ENCODE peak calls at places on chromosomes 1 and 21, in seven cellular contexts. K, E, U, F, I, A and M are unnamed samples.

GRCh38 chr1:207944571-207944970 is 33.6 kb upstream of the CD34 start:
- DNase-seq in K (peak; percentile 88), I (no peak), A (no peak), U (no peak), E (no peak), F (no peak), M (no peak)

GRCh38 chr1:235935506-235936224 is 69.0 kb upstream of the LYST start:
- DNase-seq in I (no peak), U (peak; percentile 40), E (no peak), A (no peak), K (no peak), F (no peak), M (no peak)

GRCh38 chr1:183235503-183235902 is 49.4 kb downstream of the LAMC2 start:
- DNase-seq in K (peak; percentile 70), F (no peak), I (no peak), A (no peak), E (no peak), U (no peak), M (no peak)

GRCh38 chr1:240104662-240105061 is 13.0 kb downstream of the FMN2 start:
- DNase-seq in K (no peak), U (no peak), A (no peak), F (no peak), I (no peak), E (no peak), M (no peak)

GRCh38 chr1:245131026-245131393 is 23.8 kb upstream of the KIF26B start:
- DNase-seq in K (no peak), U (no peak), E (no peak), I (no peak), A (no peak), F (no peak), M (no peak)

GRCh38 chr1:59393211-59394180 is 96.6 kb downstream of the FGGY start:
- DNase-seq in E (no peak), A (no peak), I (peak; percentile 44), F (no peak), U (peak; percentile 82), K (peak; percentile 82), M (no peak)

GRCh38 chr1:154608522-154609294 is 722 bp upstream of the ADAR start:
- DNase-seq in A (peak; percentile 36), E (peak; percentile 38), I (peak; percentile 89), K (peak; percentile 59), F (peak; percentile 79), U (peak; percentile 71), M (peak; percentile 31)

GRCh38 chr1:61085191-61086086 is 3.1 kb downstream of the NFIA start:
- DNase-seq in A (no peak), U (no peak), F (no peak), K (no peak), I (no peak), E (no peak), M (no peak)

GRCh38 chr1:106344494-106344893 is 712.0 kb upstream of the PRMT6 start:
- DNase-seq in I (peak; percentile 17), A (no peak), K (no peak), U (no peak), F (peak; percentile 45), E (no peak), M (no peak)

GRCh38 chr1:36542024-36542961 is 59.6 kb upstream of the CSF3R start:
- DNase-seq in F (peak; percentile 17), E (no peak), I (no peak), K (no peak), A (no peak), U (no peak), M (no peak)

GRCh38 chr21:38243732-38244406 is 12.9 kb upstream of the KCNJ15 start:
- DNase-seq in I (no peak), A (no peak), F (no peak), K (no peak), U (no peak), E (no peak), M (no peak)

GRCh38 chr21:26007911-26008579 is 162.5 kb downstream of the APP start:
- DNase-seq in K (peak; percentile 54), U (peak; percentile 30), E (no peak), F (no peak), A (no peak), I (no peak), M (no peak)

GRCh38 chr1:8706995-8707396 is 110.4 kb downstream of the RERE start:
- DNase-seq in I (peak; percentile 47), K (no peak), F (no peak), E (no peak), U (no peak), A (no peak), M (no peak)

GRCh38 chr21:29441651-29442050 is 142.9 kb downstream of the BACH1 start:
- DNase-seq in U (no peak), F (no peak), A (no peak), K (peak; percentile 42), I (no peak), E (no peak), M (no peak)

GRCh38 chr1:8004803-8005573 is 21.1 kb downstream of the ERRFI1 start:
- DNase-seq in U (peak; percentile 96), I (no peak), E (no peak), A (peak; percentile 26), F (no peak), K (peak; percentile 99), M (no peak)

DNA sequence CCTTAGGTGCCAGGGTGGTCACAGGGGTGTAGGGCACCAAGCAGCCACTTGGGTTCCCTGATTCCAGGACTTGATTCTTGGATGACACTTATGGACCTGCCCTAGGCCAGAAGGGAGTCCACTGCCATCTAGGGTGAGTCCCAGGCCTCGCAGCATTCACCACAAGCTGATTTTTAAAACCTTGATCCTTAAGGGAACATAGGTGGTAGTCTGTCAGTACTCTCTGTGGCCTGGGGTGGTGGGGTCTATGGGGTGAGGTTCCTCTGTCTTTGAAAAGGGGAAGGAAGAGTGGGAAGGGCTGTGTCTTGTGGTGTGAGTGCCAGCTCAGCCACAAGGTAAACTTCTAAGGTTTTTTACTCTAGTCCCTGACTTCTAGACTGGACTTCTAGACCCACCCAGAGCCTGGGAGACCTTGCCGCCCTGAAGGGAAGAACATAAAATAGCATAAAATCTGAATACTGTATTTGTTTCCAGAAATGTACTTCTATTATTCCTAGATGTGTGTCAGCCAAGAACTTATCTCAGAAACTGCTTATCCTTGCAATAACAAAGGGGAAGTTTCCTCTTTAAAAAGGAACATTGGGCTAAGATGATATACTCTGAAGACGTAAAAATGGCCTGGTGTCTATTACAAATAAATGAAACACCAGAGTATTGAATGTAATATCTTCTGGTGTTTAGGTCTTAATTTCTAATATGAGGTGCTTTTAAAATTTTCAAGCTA is 757.3 kb downstream of the LTN1 start:
- DNase-seq in E (no peak), K (no peak), F (peak; percentile 53), A (no peak), U (no peak), I (peak; percentile 40), M (no peak)
- TF ChIP-seq CTCF in E (no peak), K (peak; percentile 16), F (peak; percentile 48), A (no peak), U (no peak), I (peak; percentile 42), M (no peak)

DNA sequence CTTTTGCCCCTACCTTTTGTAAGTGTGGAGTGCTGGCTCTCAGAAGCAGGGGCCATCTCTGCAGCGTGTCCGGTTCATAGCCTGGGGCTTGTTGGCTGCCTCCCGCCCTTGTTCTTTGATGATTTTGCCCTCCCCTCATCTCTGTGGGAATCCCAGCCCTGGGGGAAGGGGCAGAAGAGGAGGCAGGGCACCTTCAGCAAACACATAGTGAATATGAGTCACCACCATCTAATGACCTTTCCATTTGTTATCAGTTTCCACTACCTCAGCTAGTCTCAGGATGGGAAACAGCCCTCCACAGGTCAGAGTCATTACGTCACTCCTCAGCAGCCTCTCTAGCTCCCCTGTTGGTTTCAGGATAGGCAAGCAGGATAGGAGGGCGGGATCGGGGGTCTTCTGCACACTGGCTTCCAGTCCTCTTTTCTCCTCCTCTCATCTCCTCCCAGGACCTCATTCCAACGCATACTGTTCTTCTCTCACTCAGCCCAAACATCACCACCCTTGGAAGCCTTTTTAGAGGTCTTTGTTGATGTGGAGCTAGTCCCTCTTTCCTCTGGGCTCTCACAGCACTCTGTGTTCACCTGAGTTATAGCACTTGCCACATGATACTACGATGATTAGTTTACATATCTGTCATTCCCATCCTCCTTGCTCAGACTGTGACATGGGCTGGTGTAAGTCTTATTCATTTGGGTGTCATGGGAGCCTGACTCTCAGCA is 15.8 kb downstream of the GADD45A start:
- DNase-seq in U (no peak), E (peak; percentile 47), I (peak; percentile 81), F (peak; percentile 78), A (peak; percentile 44), K (peak; percentile 26), M (peak; percentile 27)
- TF ChIP-seq CTCF in U (no peak), E (no peak), I (peak; percentile 52), F (peak; percentile 59), A (peak; percentile 42), K (peak; percentile 36), M (peak; percentile 56)

GRCh38 chr1:193104906-193105820 is at the start of gene GLRX2:
- DNase-seq in U (peak; percentile 97), A (peak; percentile 90), F (peak; percentile 91), K (peak; percentile 87), I (peak; percentile 86), E (peak; percentile 89), M (peak; percentile 73)
- TF ChIP-seq CTCF in U (no peak), A (no peak), F (no peak), K (no peak), I (no peak), E (no peak), M (peak; percentile 17)

GRCh38 chr1:15733726-15734226 is 2.3 kb upstream of the SLC25A34 start:
- DNase-seq in E (no peak), F (no peak), A (no peak), U (no peak), I (no peak), K (no peak), M (no peak)

GRCh38 chr1:15736035-15736665 is at the start of gene SLC25A34:
- DNase-seq in K (no peak), A (no peak), U (no peak), F (no peak), I (peak; percentile 56), E (no peak), M (no peak)

GRCh38 chr1:15735304-15736034 is 589 bp upstream of the SLC25A34 start:
- DNase-seq in E (no peak), F (no peak), I (no peak), K (no peak), A (no peak), U (no peak), M (no peak)

GRCh38 chr1:15734296-15734695 is 1.8 kb upstream of the SLC25A34 start:
- DNase-seq in F (no peak), K (no peak), I (no peak), A (no peak), E (no peak), U (no peak), M (no peak)

DNA sequence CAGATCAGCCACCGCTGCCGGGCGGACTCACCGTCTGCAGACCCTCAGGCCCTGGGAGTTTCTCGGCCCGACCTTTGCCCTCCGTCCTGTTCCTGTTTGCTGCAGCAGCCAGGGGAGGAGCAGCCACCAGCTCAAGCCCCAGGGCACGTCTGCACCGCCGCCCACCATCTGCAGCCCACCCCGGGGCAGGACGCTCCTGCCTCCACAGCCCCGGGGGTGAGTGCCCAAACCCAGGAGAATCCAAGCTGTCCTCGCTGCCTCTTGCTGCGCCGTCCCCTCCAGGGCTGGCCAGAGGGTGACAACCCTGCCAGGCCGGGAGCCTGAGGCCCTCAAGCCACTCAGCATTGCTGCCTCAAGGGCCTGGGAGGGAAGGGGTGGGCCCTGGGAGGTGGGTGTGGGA is 1.2 kb upstream of the SLC25A34 start:
- DNase-seq in K (no peak), F (no peak), A (no peak), U (no peak), E (peak; percentile 55), I (no peak), M (no peak)
- TF ChIP-seq CTCF in K (no peak), F (no peak), A (no peak), U (no peak), E (no peak), I (no peak), M (no peak)

GRCh38 chr1:175708787-175709186 is 34.6 kb downstream of the TNR start:
- DNase-seq in A (no peak), E (no peak), K (no peak), I (no peak), U (no peak), F (no peak), M (no peak)
- TF ChIP-seq CTCF in A (no peak), E (no peak), K (no peak), I (peak; percentile 13), U (no peak), F (no peak), M (no peak)